ENCODE peak calls at places on chromosomes 5 and 9, in four cellular contexts. F, A, X and Z are unnamed samples.

GRCh38 chr5:138469540-138470321 is 4.5 kb downstream of the EGR1 start:
- DNase-seq in F (peak), A (no peak), X (no peak), Z (no peak)

GRCh38 chr5:173920024-173920753 is 32.0 kb downstream of the CPEB4 start:
- DNase-seq in F (no peak), A (no peak), X (no peak), Z (no peak)

GRCh38 chr5:53942724-53943123 is 367.6 kb downstream of the ARL15 start:
- DNase-seq in F (peak), A (no peak), X (no peak), Z (peak)

GRCh38 chr5:28430565-28431178 is 1392.3 kb upstream of the CDH9 start:
- DNase-seq in F (no peak), A (no peak), X (no peak), Z (no peak)

GRCh38 chr5:10031817-10032216 is 217.9 kb downstream of the ATPSCKMT start:
- DNase-seq in F (no peak), A (no peak), X (no peak), Z (no peak)

GRCh38 chr9:17219261-17219660 is 84.4 kb downstream of the CNTLN start:
- DNase-seq in F (no peak), A (no peak), X (no peak), Z (no peak)

GRCh38 chr9:16344343-16344742 is 526.1 kb downstream of the BNC2 start:
- DNase-seq in F (no peak), A (no peak), X (no peak), Z (no peak)

GRCh38 chr9:104743377-104743985 is 4.0 kb upstream of the NIPSNAP3A start:
- DNase-seq in F (no peak), A (peak), X (no peak), Z (peak)

GRCh38 chr9:111598730-111599091 is 736 bp downstream of the PTGR1 start:
- DNase-seq in F (peak), A (peak), X (peak), Z (peak)

GRCh38 chr9:135604437-135605237 is 34.7 kb downstream of the GLT6D1 start:
- DNase-seq in F (no peak), A (no peak), X (peak), Z (no peak)

GRCh38 chr9:32587901-32588300 is 14.9 kb upstream of the NDUFB6 start:
- DNase-seq in F (no peak), A (no peak), X (no peak), Z (no peak)

GRCh38 chr9:137191691-137192447 is 3.4 kb downstream of the SSNA1 start:
- DNase-seq in F (no peak), A (no peak), X (no peak), Z (no peak)

GRCh38 chr5:146213210-146213838 is 9.9 kb downstream of the RBM27 start:
- DNase-seq in F (no peak), A (no peak), X (no peak), Z (no peak)

GRCh38 chr5:142783601-142784291 is 13.6 kb downstream of the ARHGAP26 start:
- DNase-seq in F (peak), A (no peak), X (peak), Z (peak)

GRCh38 chr9:32992596-32993238 is 8.7 kb downstream of the APTX start:
- DNase-seq in F (no peak), A (no peak), X (no peak), Z (no peak)

GRCh38 chr5:168209987-168210386 is 81.5 kb upstream of the WWC1 start:
- DNase-seq in F (no peak), A (no peak), X (no peak), Z (no peak)

GRCh38 chr9:132351404-132352050 is 3.3 kb downstream of the SETX start:
- DNase-seq in F (no peak), A (no peak), X (no peak), Z (no peak)

GRCh38 chr9:4572184-4572826 is 82.0 kb downstream of the SLC1A1 start:
- DNase-seq in F (no peak), A (no peak), X (no peak), Z (no peak)

GRCh38 chr9:8725635-8726034 is 926.1 kb upstream of the DMAC1 start:
- DNase-seq in F (no peak), A (no peak), X (no peak), Z (no peak)

GRCh38 chr9:36332006-36332405 is 68.1 kb downstream of the RNF38 start:
- DNase-seq in F (no peak), A (no peak), X (no peak), Z (no peak)

GRCh38 chr5:65809817-65810531 is 88.0 kb downstream of the NLN start:
- DNase-seq in F (peak), A (no peak), X (peak), Z (peak)

GRCh38 chr5:56737002-56737621 is 78.2 kb upstream of the MAP3K1 start:
- DNase-seq in F (no peak), A (no peak), X (peak), Z (peak)

GRCh38 chr9:112169368-112169767 is 5.7 kb downstream of the SUSD1 start:
- DNase-seq in F (no peak), A (no peak), X (no peak), Z (no peak)

GRCh38 chr9:86406366-86406765 is 52.2 kb upstream of the TUT7 start:
- DNase-seq in F (no peak), A (no peak), X (no peak), Z (no peak)

GRCh38 chr5:167245871-167246270 is 1045.6 kb upstream of the WWC1 start:
- DNase-seq in F (no peak), A (no peak), X (no peak), Z (no peak)

GRCh38 chr9:95012902-95013301 is 286.4 kb downstream of the AOPEP start:
- DNase-seq in F (no peak), A (no peak), X (no peak), Z (no peak)

GRCh38 chr5:150489358-150490295 is 18.3 kb upstream of the NDST1 start:
- DNase-seq in F (no peak), A (no peak), X (no peak), Z (no peak)

GRCh38 chr9:277595-278330 is 63.1 kb downstream of the DOCK8 start:
- DNase-seq in F (no peak), A (no peak), X (no peak), Z (no peak)

GRCh38 chr5:95892784-95893354 is 68.8 kb downstream of the ELL2 start:
- DNase-seq in F (no peak), A (no peak), X (no peak), Z (no peak)

GRCh38 chr9:134656334-134657034 is 14.9 kb downstream of the COL5A1 start:
- DNase-seq in F (no peak), A (peak), X (peak), Z (no peak)

GRCh38 chr5:143314664-143315063 is 88.8 kb downstream of the NR3C1 start:
- DNase-seq in F (no peak), A (no peak), X (no peak), Z (no peak)

GRCh38 chr5:138752341-138752950 is 779 bp upstream of the CTNNA1 start:
- DNase-seq in F (no peak), A (no peak), X (peak), Z (peak)

GRCh38 chr9:97179616-97180015 is 127.8 kb upstream of the CCDC180 start:
- DNase-seq in F (no peak), A (no peak), X (no peak), Z (no peak)

GRCh38 chr9:126411225-126411947 is 84.8 kb downstream of the MVB12B start:
- DNase-seq in F (no peak), A (no peak), X (no peak), Z (no peak)

GRCh38 chr5:59698774-59699173 is 194.8 kb downstream of the PDE4D start:
- DNase-seq in F (no peak), A (peak), X (no peak), Z (no peak)

GRCh38 chr9:137297060-137297664 is 4.9 kb downstream of the NRARP start:
- DNase-seq in F (no peak), A (no peak), X (no peak), Z (no peak)

GRCh38 chr9:127446720-127447415 is 4.3 kb downstream of the RPL12 start:
- DNase-seq in F (no peak), A (no peak), X (no peak), Z (no peak)

GRCh38 chr5:173648308-173648866 is 31.9 kb upstream of the BOD1 start:
- DNase-seq in F (no peak), A (no peak), X (no peak), Z (no peak)

GRCh38 chr9:16131269-16131668 is 578.4 kb downstream of the CCDC171 start:
- DNase-seq in F (no peak), A (peak), X (no peak), Z (no peak)